ENCODE peak calls at places on chromosomes 5 and 9, in eight cellular contexts. R is ovary, P is stomach, I is sigmoid colon, H is K562, O is A549, B is transverse colon, C is GM12878. D is an unnamed sample.

GRCh38 chr5:150215978-150216944 is 26.4 kb downstream of the SLC6A7 start:
- DNase-seq in R (no peak), P (no peak), I (no peak), H (no peak), O (no peak), B (peak; percentile 75), C (no peak), D (no peak)

GRCh38 chr5:72951850-72952468 is 3.9 kb upstream of the FCHO2 start:
- DNase-seq in R (no peak), P (no peak), I (no peak), H (no peak), O (peak; percentile 47), B (peak; percentile 20), C (no peak), D (no peak)

GRCh38 chr5:73120222-73121108 is at the start of gene TMEM171:
- DNase-seq in R (no peak), P (peak; percentile 82), I (no peak), H (no peak), O (peak; percentile 36), B (peak; percentile 86), C (no peak), D (no peak)

GRCh38 chr5:59423021-59423420 is 470.5 kb downstream of the PDE4D start:
- DNase-seq in R (no peak), P (no peak), I (no peak), H (no peak), O (no peak), B (no peak), C (no peak), D (no peak)

GRCh38 chr9:126745574-126746411 is 59.0 kb upstream of the ZBTB43 start:
- DNase-seq in R (no peak), P (no peak), I (no peak), H (no peak), O (no peak), B (no peak), C (no peak), D (no peak)

GRCh38 chr5:162068412-162068811 is 839 bp downstream of the GABRG2 start:
- DNase-seq in R (no peak), P (no peak), I (no peak), H (peak; percentile 8), O (peak; percentile 14), B (no peak), C (no peak), D (no peak)

GRCh38 chr5:87127426-87127825 is 140.3 kb upstream of the RASA1 start:
- DNase-seq in R (no peak), P (no peak), I (no peak), H (no peak), O (no peak), B (no peak), C (no peak), D (no peak)

GRCh38 chr5:72280655-72281069 is 39.4 kb downstream of the MRPS27 start:
- DNase-seq in R (no peak), P (no peak), I (no peak), H (peak; percentile 62), O (peak; percentile 63), B (no peak), C (no peak), D (no peak)

GRCh38 chr5:169873642-169874041 is 106.7 kb downstream of the INSYN2B start:
- DNase-seq in R (peak; percentile 52), P (no peak), I (peak; percentile 77), H (no peak), O (no peak), B (no peak), C (no peak), D (no peak)

GRCh38 chr5:62606878-62607277 is 28.3 kb downstream of the LRRC70 start:
- DNase-seq in R (no peak), P (no peak), I (no peak), H (no peak), O (no peak), B (no peak), C (no peak), D (no peak)

GRCh38 chr5:134437340-134438267 is 25.9 kb upstream of the CDKN2AIPNL start:
- DNase-seq in R (no peak), P (no peak), I (no peak), H (peak; percentile 92), O (no peak), B (no peak), C (no peak), D (no peak)

GRCh38 chr5:126450388-126450787 is 27.2 kb downstream of the GRAMD2B start:
- DNase-seq in R (no peak), P (no peak), I (no peak), H (peak; percentile 68), O (no peak), B (no peak), C (no peak), D (no peak)

GRCh38 chr5:180785151-180785781 is 17.3 kb downstream of the MGAT1 start:
- DNase-seq in R (peak; percentile 66), P (no peak), I (no peak), H (no peak), O (no peak), B (no peak), C (no peak), D (no peak)

GRCh38 chr5:124652892-124653441 is 93.5 kb downstream of the ZNF608 start:
- DNase-seq in R (no peak), P (no peak), I (no peak), H (no peak), O (no peak), B (no peak), C (no peak), D (no peak)

GRCh38 chr5:124655943-124656459 is 90.4 kb downstream of the ZNF608 start:
- DNase-seq in R (no peak), P (peak; percentile 70), I (no peak), H (peak; percentile 90), O (peak; percentile 91), B (peak; percentile 80), C (no peak), D (no peak)

GRCh38 chr5:124652514-124652819 is 94.0 kb downstream of the ZNF608 start:
- DNase-seq in R (no peak), P (no peak), I (no peak), H (no peak), O (no peak), B (no peak), C (no peak), D (no peak)

GRCh38 chr5:124654418-124654817 is 92.0 kb downstream of the ZNF608 start:
- DNase-seq in R (no peak), P (no peak), I (no peak), H (peak; percentile 81), O (no peak), B (no peak), C (no peak), D (no peak)

GRCh38 chr5:124655211-124655880 is 91.1 kb downstream of the ZNF608 start:
- DNase-seq in R (no peak), P (no peak), I (no peak), H (no peak), O (peak; percentile 61), B (no peak), C (no peak), D (no peak)
- TF ChIP-seq EP300 in R (no peak), P (no peak), I (no peak), H (no peak), O (no peak), B (no peak), C (no peak), D (no peak)

GRCh38 chr5:149130121-149130931 is 11.0 kb upstream of the ABLIM3 start:
- DNase-seq in R (no peak), P (no peak), I (no peak), H (no peak), O (no peak), B (no peak), C (no peak), D (no peak)
- TF ChIP-seq EP300 in R (no peak), P (no peak), I (no peak), H (no peak), O (no peak), B (no peak), C (no peak), D (no peak)

GRCh38 chr5:119255571-119256356 is 100.1 kb upstream of the TNFAIP8 start:
- DNase-seq in R (no peak), P (no peak), I (no peak), H (peak; percentile 38), O (peak; percentile 32), B (peak; percentile 85), C (no peak), D (no peak)

DNA sequence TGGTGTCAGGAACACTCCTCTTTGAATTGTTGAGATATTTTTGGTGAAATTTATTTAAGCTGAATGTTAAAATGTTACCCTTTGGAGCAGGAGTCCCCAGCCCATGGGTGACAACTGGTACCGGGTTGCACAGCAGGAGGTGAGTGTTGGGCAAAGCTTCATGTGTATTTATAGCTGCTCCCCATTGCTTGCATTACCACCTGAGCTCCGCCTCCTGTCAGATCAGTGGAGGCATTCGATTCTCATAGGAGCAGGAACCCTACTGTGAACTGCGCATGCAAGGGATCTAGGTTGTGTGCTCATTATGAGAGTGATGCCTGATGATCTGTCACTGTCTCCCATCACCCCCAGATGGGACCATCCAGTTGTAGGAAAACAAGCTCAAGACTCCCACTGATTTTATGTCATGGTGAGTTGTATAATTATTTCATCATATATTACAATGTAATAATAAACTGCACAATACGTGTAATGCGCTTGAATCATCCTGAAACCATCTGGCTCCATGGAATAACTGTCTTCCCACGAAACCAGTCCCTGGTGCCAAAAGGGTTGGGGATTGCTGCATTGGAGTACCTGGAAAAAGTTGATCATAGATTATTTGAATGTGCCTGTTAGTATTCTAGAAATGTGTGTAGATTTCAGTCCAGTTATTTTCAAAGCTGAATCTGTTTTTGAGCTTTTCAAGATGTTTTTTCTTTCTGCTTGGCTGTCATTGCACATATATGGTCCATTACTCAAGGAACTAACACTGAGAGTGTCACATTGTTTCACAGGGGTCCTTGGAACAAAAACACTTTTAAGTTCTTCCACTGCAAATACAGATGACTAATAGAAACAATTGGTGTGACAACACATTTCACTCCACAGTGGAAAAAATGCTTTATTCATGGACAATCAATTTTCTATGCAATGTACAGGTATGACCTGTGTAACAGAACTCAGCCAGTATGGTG is 104.6 kb upstream of the TNFAIP8 start:
- DNase-seq in R (no peak), P (no peak), I (no peak), H (no peak), O (no peak), B (no peak), C (no peak), D (no peak)
- TF ChIP-seq EP300 in R (no peak), P (no peak), I (no peak), H (no peak), O (no peak), B (no peak), C (no peak), D (no peak)

GRCh38 chr5:139806726-139807646 is 11.4 kb downstream of the PSD2 start:
- DNase-seq in R (no peak), P (no peak), I (no peak), H (no peak), O (no peak), B (no peak), C (no peak), D (no peak)

GRCh38 chr5:139810341-139811075 is 14.9 kb downstream of the PSD2 start:
- DNase-seq in R (no peak), P (no peak), I (no peak), H (no peak), O (no peak), B (no peak), C (no peak), D (no peak)

GRCh38 chr5:139809331-139809810 is 13.8 kb downstream of the PSD2 start:
- DNase-seq in R (no peak), P (no peak), I (no peak), H (no peak), O (no peak), B (no peak), C (no peak), D (no peak)

GRCh38 chr5:139807647-139808030 is 12.0 kb downstream of the PSD2 start:
- DNase-seq in R (no peak), P (no peak), I (no peak), H (no peak), O (no peak), B (no peak), C (no peak), D (no peak)

GRCh38 chr5:139808481-139809330 is 13.1 kb downstream of the PSD2 start:
- DNase-seq in R (peak; percentile 50), P (no peak), I (no peak), H (peak; percentile 53), O (no peak), B (no peak), C (no peak), D (no peak)
- TF ChIP-seq EP300 in R (no peak), P (no peak), I (no peak), H (no peak), O (no peak), B (no peak), C (no peak), D (no peak)

D was measured in tibial nerve.